ENCODE peak calls at places on chromosomes 11 and 22, in four cellular contexts. H, L, Z and T are unnamed samples.

GRCh38 chr22:41341990-41342389 is 39.8 kb upstream of the TEF start:
- DNase-seq in H (no peak), Z (no peak), L (no peak), T (no peak)

GRCh38 chr11:102807921-102808320 is 10.0 kb upstream of the MMP1 start:
- DNase-seq in Z (no peak), H (no peak), L (no peak), T (no peak)

GRCh38 chr22:32164084-32164894 is 5.2 kb upstream of the C22orf42 start:
- DNase-seq in H (no peak), Z (no peak), L (no peak), T (no peak)

GRCh38 chr11:73331138-73331916 is 23.3 kb downstream of the ARHGEF17 start:
- DNase-seq in Z (no peak), H (no peak), L (no peak), T (no peak)

GRCh38 chr11:128711136-128711535 is 17.3 kb downstream of the FLI1 start:
- DNase-seq in H (no peak), L (no peak), Z (no peak), T (no peak)

GRCh38 chr11:83816572-83817187 is 530.5 kb upstream of the CCDC90B start:
- DNase-seq in H (no peak), L (no peak), Z (peak), T (no peak)

GRCh38 chr11:1827095-1827797 is 7.5 kb upstream of the SYT8 start:
- DNase-seq in Z (peak), L (no peak), H (no peak), T (peak)

GRCh38 chr11:60334005-60334620 is 7.1 kb downstream of the MS4A6E start:
- DNase-seq in L (peak), H (no peak), Z (no peak), T (peak)

GRCh38 chr11:328012-328411 is 7.4 kb upstream of the IFITM3 start:
- DNase-seq in L (no peak), H (no peak), Z (no peak), T (no peak)

GRCh38 chr11:114340311-114341131 is 44.3 kb downstream of the NNMT start:
- DNase-seq in L (peak), H (no peak), Z (peak), T (peak)

GRCh38 chr11:119797736-119798135 is 68.7 kb upstream of the NECTIN1 start:
- DNase-seq in Z (no peak), L (no peak), H (no peak), T (no peak)

GRCh38 chr11:70618471-70619101 is 220.3 kb downstream of the CTTN start:
- DNase-seq in Z (no peak), L (no peak), H (no peak), T (no peak)

GRCh38 chr11:68142028-68142412 is 20.8 kb upstream of the CHKA start:
- DNase-seq in Z (no peak), H (no peak), L (no peak), T (no peak)

GRCh38 chr22:34579519-34579918 is 486.4 kb upstream of the ISX start:
- DNase-seq in Z (no peak), L (no peak), H (no peak), T (peak)

GRCh38 chr11:35177370-35177769 is 38.4 kb downstream of the CD44 start:
- DNase-seq in H (no peak), L (no peak), Z (no peak), T (no peak)

GRCh38 chr22:47851586-47851985 is 1089.1 kb downstream of the TBC1D22A start:
- DNase-seq in Z (no peak), L (no peak), H (no peak), T (no peak)

GRCh38 chr11:18773681-18774080 is 17.9 kb downstream of the PTPN5 start:
- DNase-seq in Z (no peak), L (no peak), H (no peak), T (no peak)

GRCh38 chr22:20569059-20570058 is 61.9 kb downstream of the MED15 start:
- DNase-seq in H (no peak), Z (peak), L (no peak), T (peak)

GRCh38 chr11:69280451-69280850 is 13.5 kb upstream of the MYEOV start:
- DNase-seq in H (no peak), Z (no peak), L (no peak), T (peak)

GRCh38 chr11:119446871-119447663 is 24.1 kb upstream of the THY1 start:
- DNase-seq in Z (no peak), L (no peak), H (no peak), T (no peak)

GRCh38 chr11:122696662-122697061 is 41.1 kb downstream of the UBASH3B start:
- DNase-seq in L (no peak), Z (no peak), H (no peak), T (no peak)

GRCh38 chr11:61378713-61379313 is 13.6 kb upstream of the TMEM216 start:
- DNase-seq in Z (peak), H (no peak), L (no peak), T (peak)

GRCh38 chr11:128830836-128831780 is 36.0 kb downstream of the KCNJ1 start:
- DNase-seq in H (no peak), L (peak), Z (peak), T (peak)

GRCh38 chr11:33366918-33367317 is 109.7 kb downstream of the HIPK3 start:
- DNase-seq in H (no peak), Z (no peak), L (no peak), T (no peak)

GRCh38 chr11:19380375-19380774 is 139.6 kb upstream of the E2F8 start:
- DNase-seq in Z (peak), L (no peak), H (no peak), T (peak)

GRCh38 chr22:18005201-18005926 is 19.0 kb downstream of the MICAL3 start:
- DNase-seq in L (no peak), H (no peak), Z (no peak), T (no peak)

GRCh38 chr11:33371049-33371448 is 113.9 kb downstream of the HIPK3 start:
- DNase-seq in L (no peak), Z (no peak), H (no peak), T (no peak)

GRCh38 chr11:118670063-118670462 is 9.4 kb downstream of the TREH start:
- DNase-seq in L (no peak), H (no peak), Z (no peak), T (peak)

GRCh38 chr11:69954756-69955155 is 123.4 kb upstream of the ANO1 start:
- DNase-seq in Z (no peak), H (no peak), L (no peak), T (no peak)

GRCh38 chr11:73072935-73073481 is 69.1 kb downstream of the FCHSD2 start:
- DNase-seq in L (no peak), Z (no peak), H (no peak), T (no peak)

GRCh38 chr22:37618072-37618656 is 9.5 kb downstream of the GGA1 start:
- DNase-seq in H (no peak), L (no peak), Z (no peak), T (no peak)

GRCh38 chr11:11445441-11446185 is 92.6 kb upstream of the CSNK2A3 start:
- DNase-seq in L (no peak), H (no peak), Z (no peak), T (no peak)

GRCh38 chr11:123145220-123145619 is 49.8 kb downstream of the CLMP start:
- DNase-seq in L (no peak), H (no peak), Z (peak), T (peak)

GRCh38 chr22:23212061-23213030 is 32.0 kb downstream of the BCR start:
- DNase-seq in H (no peak), Z (no peak), L (no peak), T (no peak)